ENCODE peak calls at places on chromosomes 11 and 22, in nine cellular contexts. Q is lung; R is IMR-90; D is SJSA1; I is naive thymus-derived CD4-positive, alpha-beta T cell; F is stomach; N is Peyer's patch; U is left lung; T is GM23248. E is an unnamed sample. For H3K9me3, the result is how much of the 10 kb centered on the place peaks cover.

GRCh38 chr11:114466742-114467141 is 27.5 kb downstream of the REXO2 start:
- DNase-seq in D (no peak), N (no peak), F (no peak), I (no peak), Q (no peak), R (no peak), U (no peak), T (no peak), E (no peak)

GRCh38 chr11:68287419-68287818 is 15.6 kb upstream of the C11orf24 start:
- DNase-seq in T (no peak), F (no peak), R (no peak), I (no peak), N (no peak), Q (no peak), U (no peak), D (no peak), E (no peak)

GRCh38 chr11:66882540-66882939 is 25.7 kb downstream of the LRFN4 start:
- DNase-seq in R (no peak), F (peak), U (no peak), N (no peak), I (no peak), Q (no peak), D (no peak), T (no peak), E (no peak)

GRCh38 chr11:76748931-76749330 is 34.2 kb upstream of the TSKU start:
- DNase-seq in R (no peak), Q (no peak), D (no peak), T (no peak), I (no peak), U (no peak), F (no peak), N (no peak), E (no peak)

GRCh38 chr22:29882716-29883044 is 294 bp upstream of the MTMR3 start:
- DNase-seq in N (no peak), T (no peak), D (no peak), I (no peak), F (no peak), R (no peak), U (no peak), Q (no peak), E (no peak)

GRCh38 chr11:15941206-15941770 is 415.1 kb downstream of the SOX6 start:
- DNase-seq in F (no peak), U (no peak), N (no peak), T (peak), D (no peak), R (no peak), Q (no peak), I (peak), E (no peak)

GRCh38 chr11:74735566-74735965 is 4.3 kb upstream of the CHRDL2 start:
- DNase-seq in F (no peak), D (no peak), I (no peak), Q (no peak), R (no peak), N (no peak), U (no peak), T (no peak), E (no peak)

GRCh38 chr11:45885274-45885920 is at the start of gene MAPK8IP1:
- DNase-seq in N (peak), T (peak), I (peak), F (peak), Q (peak), R (no peak), U (no peak), D (peak), E (peak)

GRCh38 chr11:86046111-86046510 is 22.8 kb downstream of the PICALM start:
- DNase-seq in T (peak), I (no peak), Q (no peak), D (no peak), F (no peak), N (no peak), U (no peak), R (no peak), E (no peak)

DNA sequence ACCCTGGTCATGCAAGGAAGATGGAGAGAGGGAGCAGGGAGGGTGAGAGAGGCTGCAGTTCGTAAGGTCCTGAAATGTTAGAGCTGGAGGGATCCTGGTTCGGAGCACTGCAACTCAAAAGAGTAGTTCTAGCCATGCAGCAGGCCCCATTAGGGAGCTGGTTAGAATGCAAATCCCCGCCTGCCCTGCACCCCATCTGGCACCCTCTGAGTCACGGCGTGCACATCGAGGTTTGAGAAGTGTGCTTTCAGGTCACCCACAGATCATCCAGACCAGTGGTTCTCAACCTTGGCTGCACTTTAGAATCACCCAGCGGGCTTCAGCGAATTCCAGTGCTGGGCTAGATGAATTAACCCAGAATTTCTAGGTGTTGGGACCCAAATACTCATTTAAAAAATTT is 48.2 kb downstream of the ST3GAL4 start:
- DNase-seq in U (no peak), R (no peak), I (no peak), T (no peak), Q (no peak), F (no peak), N (no peak), D (no peak), E (no peak)
- H3K4me3 ChIP-seq in U (no peak), R (no peak), I (no peak), T (no peak), Q (no peak), F (no peak), N (no peak), D (no peak), E (no peak)

GRCh38 chr11:12111482-12112149 is 1.2 kb downstream of the MICAL2 start:
- DNase-seq in U (no peak), T (peak), D (no peak), N (no peak), F (no peak), Q (no peak), I (no peak), R (peak), E (no peak)
- H3K27ac ChIP-seq in U (peak), T (peak), D (no peak), N (peak), F (peak), Q (peak), I (no peak), R (peak), E (peak)

GRCh38 chr11:83088965-83089364 is 17.3 kb upstream of the RAB30 start:
- DNase-seq in T (no peak), R (no peak), N (no peak), F (no peak), D (no peak), Q (no peak), U (no peak), I (no peak), E (no peak)
- H3K9me3 ChIP-seq in T (under half), R (under half), N (under half), F (under half), D (under half), Q (under half), U (under half), I (under half), E (under half)

GRCh38 chr11:118343248-118343647 is 743 bp upstream of the CD3D start:
- DNase-seq in R (no peak), N (no peak), D (no peak), Q (no peak), I (no peak), T (no peak), F (no peak), U (no peak), E (no peak)
- H3K4me3 ChIP-seq in R (no peak), N (no peak), D (no peak), Q (no peak), I (peak), T (no peak), F (no peak), U (no peak), E (no peak)

GRCh38 chr22:36055376-36056310 is 27.0 kb upstream of the RBFOX2 start:
- DNase-seq in F (no peak), R (peak), N (no peak), T (no peak), Q (no peak), I (no peak), U (no peak), D (peak), E (no peak)
- H3K27ac ChIP-seq in F (no peak), R (peak), N (no peak), T (no peak), Q (no peak), I (no peak), U (no peak), D (peak), E (no peak)

GRCh38 chr22:47297261-47298016 is 535.0 kb downstream of the TBC1D22A start:
- DNase-seq in R (no peak), D (no peak), T (no peak), F (peak), I (no peak), N (no peak), Q (no peak), U (no peak), E (no peak)

GRCh38 chr22:47299879-47300697 is 537.6 kb downstream of the TBC1D22A start:
- DNase-seq in N (no peak), T (no peak), F (peak), I (no peak), R (no peak), D (no peak), U (no peak), Q (no peak), E (no peak)

GRCh38 chr22:47299211-47299878 is 536.9 kb downstream of the TBC1D22A start:
- DNase-seq in Q (no peak), I (no peak), N (no peak), D (no peak), U (no peak), T (no peak), R (no peak), F (no peak), E (no peak)

GRCh38 chr22:47296405-47297260 is 534.2 kb downstream of the TBC1D22A start:
- DNase-seq in D (no peak), I (no peak), T (peak), R (no peak), F (peak), Q (no peak), U (no peak), N (peak), E (no peak)

GRCh38 chr22:47298017-47298820 is 535.8 kb downstream of the TBC1D22A start:
- DNase-seq in U (no peak), N (peak), D (no peak), F (no peak), T (no peak), I (no peak), R (no peak), Q (no peak), E (no peak)
- H3K9me3 ChIP-seq in U (under half), N (under half), D (under half), F (under half), T (under half), I (under half), R (under half), Q (under half), E (under half)

E was measured in transverse colon.